ENCODE peak calls at places on chromosomes 4 and X, in eight cellular contexts. I is fibroblast of mammary gland, B is body of pancreas, U is endodermal cell, A is B cell, O is testis, G is fibroblast of lung, X is mammary epithelial cell. Y is an unnamed sample.

GRCh38 chr4:173001571-173001970 is 167.0 kb upstream of the GALNT7 start:
- DNase-seq in I (peak), U (no peak), A (no peak), O (no peak), G (peak), X (peak), B (no peak), Y (no peak)

GRCh38 chrX:101160001-101160400 is 59.6 kb upstream of the DRP2 start:
- DNase-seq in A (no peak), U (no peak), X (no peak), O (no peak), B (no peak), I (peak), G (no peak), Y (no peak)

GRCh38 chr4:73776363-73776762 is 36.0 kb downstream of the CXCL8 start:
- DNase-seq in U (no peak), B (peak), O (peak), I (peak), A (no peak), G (peak), X (peak), Y (no peak)

GRCh38 chrX:14616301-14616700 is 87.0 kb downstream of the GLRA2 start:
- DNase-seq in A (no peak), U (no peak), I (no peak), G (peak), X (no peak), B (no peak), O (no peak), Y (no peak)

GRCh38 chrX:45840411-45840950 is 639.8 kb upstream of the DIPK2B start:
- DNase-seq in B (no peak), I (no peak), A (no peak), G (no peak), X (no peak), U (no peak), O (no peak), Y (no peak)

GRCh38 chrX:49059209-49060191 is 701 bp downstream of the CCDC120 start:
- DNase-seq in U (no peak), X (no peak), G (no peak), B (peak), A (no peak), I (no peak), O (no peak), Y (no peak)

GRCh38 chrX:108494416-108495095 is 54.9 kb downstream of the COL4A5 start:
- DNase-seq in U (no peak), A (no peak), B (no peak), G (peak), X (no peak), O (no peak), I (peak), Y (no peak)

GRCh38 chr4:139934336-139934735 is 219.6 kb downstream of the MAML3 start:
- DNase-seq in O (no peak), A (no peak), X (no peak), B (no peak), I (peak), G (peak), U (no peak), Y (no peak)

GRCh38 chr4:110533940-110534339 is 58.0 kb downstream of the ENPEP start:
- DNase-seq in B (no peak), X (peak), U (no peak), G (peak), I (peak), A (no peak), O (no peak), Y (no peak)

GRCh38 chr4:24747234-24747975 is 48.0 kb upstream of the SOD3 start:
- DNase-seq in U (no peak), B (no peak), G (no peak), I (no peak), O (no peak), X (no peak), A (no peak), Y (no peak)

GRCh38 chr4:110663738-110664444 is 41.0 kb upstream of the PITX2 start:
- DNase-seq in G (peak), X (no peak), O (no peak), A (no peak), I (peak), U (no peak), B (no peak), Y (no peak)

GRCh38 chrX:41600266-41600665 is 88.5 kb upstream of the GPR34 start:
- DNase-seq in I (no peak), A (no peak), G (no peak), X (peak), B (no peak), O (no peak), U (no peak), Y (no peak)

GRCh38 chr4:88216395-88216794 is 58.0 kb upstream of the ABCG2 start:
- DNase-seq in I (no peak), A (no peak), B (peak), G (no peak), U (no peak), O (no peak), X (no peak), Y (no peak)

GRCh38 chr4:88208146-88208545 is 49.7 kb upstream of the ABCG2 start:
- DNase-seq in U (no peak), X (no peak), O (no peak), I (no peak), A (no peak), B (no peak), G (no peak), Y (no peak)

GRCh38 chr4:88211473-88212252 is 53.2 kb upstream of the ABCG2 start:
- DNase-seq in B (peak), U (peak), O (peak), A (peak), X (peak), I (peak), G (peak), Y (peak)

GRCh38 chr4:88215351-88215750 is 56.9 kb upstream of the ABCG2 start:
- DNase-seq in I (peak), U (no peak), A (no peak), B (no peak), X (no peak), O (no peak), G (no peak), Y (no peak)

DNA sequence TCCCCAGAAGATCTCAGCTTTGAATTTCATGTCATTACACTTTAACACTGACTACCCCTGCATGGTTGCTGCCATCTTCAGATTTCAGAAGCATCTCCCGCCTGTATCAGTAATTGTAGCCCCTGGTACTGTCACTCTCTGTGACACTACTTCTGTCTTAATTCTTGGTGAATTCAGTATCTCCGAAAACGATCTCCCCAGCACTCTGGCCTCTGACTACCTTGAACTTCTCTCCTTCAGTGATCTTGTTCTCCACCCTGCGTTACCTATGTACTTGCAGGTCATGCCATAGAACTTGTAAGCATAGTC is 53.8 kb upstream of the ABCG2 start:
- DNase-seq in A (no peak), I (no peak), B (no peak), U (no peak), G (no peak), X (no peak), O (no peak), Y (no peak)
- TF ChIP-seq CTCF in A (peak), I (no peak), B (no peak), U (no peak), G (no peak), X (no peak), O (no peak), Y (no peak)

DNA sequence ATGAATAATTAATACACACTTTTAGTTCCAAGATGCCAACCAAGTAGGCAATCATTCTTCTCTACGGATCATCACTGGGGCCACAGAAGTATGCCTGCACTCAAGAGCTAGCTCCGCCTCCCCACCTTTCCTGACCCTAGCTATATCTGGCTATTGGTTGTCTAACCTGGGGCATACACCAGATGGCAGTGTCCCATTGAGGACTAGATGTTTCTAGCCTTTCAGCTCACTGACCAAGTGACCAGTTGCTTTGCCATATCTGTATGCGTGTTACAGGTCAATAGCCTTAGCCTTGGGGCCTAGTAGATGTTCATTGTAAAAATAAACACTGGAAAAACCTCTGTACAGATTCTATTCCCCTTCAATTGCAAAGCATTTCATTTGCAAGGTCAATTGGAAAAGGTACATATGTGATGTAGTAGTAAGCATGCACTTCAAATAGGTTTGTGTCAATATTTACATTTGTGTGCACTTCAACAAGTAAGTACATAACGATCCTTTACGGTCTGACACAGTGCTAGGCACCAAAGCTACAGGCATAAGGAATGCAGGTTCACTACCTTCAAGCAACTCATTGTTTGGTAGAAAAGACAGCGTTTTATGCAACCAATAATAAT is 521.7 kb downstream of the PPARGC1A start:
- DNase-seq in O (peak), X (no peak), I (no peak), U (peak), B (no peak), A (no peak), G (peak), Y (peak)
- TF ChIP-seq CTCF in O (no peak), X (no peak), I (no peak), U (peak), B (peak), A (no peak), G (peak), Y (no peak)

GRCh38 chr4:158673633-158674032 is 1.5 kb downstream of the ETFDH start:
- DNase-seq in A (no peak), B (no peak), I (no peak), U (no peak), G (no peak), O (no peak), X (no peak), Y (no peak)

GRCh38 chr4:158670975-158671664 is 567 bp downstream of the C4orf46 start:
- DNase-seq in U (peak), O (peak), X (peak), A (peak), I (peak), B (peak), G (peak), Y (peak)

GRCh38 chr4:158669310-158669709 is 2.4 kb downstream of the C4orf46 start:
- DNase-seq in G (no peak), A (no peak), B (no peak), U (no peak), X (no peak), O (no peak), I (no peak), Y (no peak)

GRCh38 chr4:158671665-158671914 is at the start of gene C4orf46:
- DNase-seq in A (no peak), O (no peak), I (no peak), B (no peak), X (no peak), G (no peak), U (no peak), Y (no peak)

DNA sequence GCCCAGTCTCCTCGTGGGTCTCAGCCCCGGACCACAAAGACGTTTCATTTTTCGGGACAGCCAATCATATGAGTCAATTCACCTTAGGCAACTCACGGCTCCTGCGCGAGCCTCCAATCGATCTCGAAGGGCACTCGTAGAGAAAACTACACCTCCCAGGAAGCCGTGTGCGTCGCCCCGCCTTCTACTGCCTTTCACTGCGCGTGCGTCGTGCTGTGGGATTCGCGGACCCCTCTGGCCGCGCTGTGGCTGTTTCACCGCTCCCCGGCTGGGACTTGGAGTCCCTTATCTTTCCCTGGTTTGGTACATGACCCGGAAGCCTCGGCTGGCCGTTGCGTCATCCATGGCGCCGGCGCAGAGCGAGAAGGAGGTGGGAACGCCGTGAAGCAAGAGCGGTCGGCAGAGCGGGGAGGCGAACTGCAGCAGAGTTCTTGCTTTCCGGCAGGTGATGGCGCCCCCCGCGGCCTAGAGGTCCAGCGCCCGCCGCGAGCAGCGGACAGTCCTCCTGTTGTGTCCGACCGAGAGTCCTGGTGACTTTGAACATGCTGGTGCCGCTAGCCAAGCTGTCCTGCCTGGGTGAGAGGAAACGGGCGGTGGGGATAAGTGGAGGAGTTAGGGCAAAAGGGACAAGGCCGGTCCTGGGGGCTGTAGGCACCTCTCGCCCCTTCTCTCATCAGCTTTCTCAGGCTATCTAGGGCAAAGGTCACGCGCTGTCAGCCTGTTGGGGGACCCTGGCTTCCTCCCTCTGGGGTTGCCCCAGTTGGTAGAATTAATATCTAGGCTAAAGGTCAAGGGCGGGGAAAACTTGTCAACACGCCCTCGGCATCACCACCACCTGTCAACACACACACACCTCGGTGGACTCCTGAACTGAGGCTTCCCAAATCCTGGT is at the start of gene ETFDH:
- DNase-seq in I (peak), U (peak), B (peak), G (peak), A (peak), O (peak), X (peak), Y (peak)
- TF ChIP-seq CTCF in I (peak), U (peak), B (peak), G (peak), A (peak), O (peak), X (peak), Y (peak)

GRCh38 chr4:6333301-6334202 is 63.9 kb downstream of the WFS1 start:
- DNase-seq in G (peak), A (no peak), X (no peak), U (peak), I (peak), B (no peak), O (peak), Y (no peak)
- TF ChIP-seq CTCF in G (peak), A (peak), X (peak), U (peak), I (peak), B (no peak), O (no peak), Y (peak)

GRCh38 chr4:98506462-98507132 is 151.8 kb downstream of the TSPAN5 start:
- DNase-seq in U (peak), X (no peak), I (no peak), A (no peak), G (no peak), O (no peak), B (no peak), Y (no peak)
- TF ChIP-seq CTCF in U (peak), X (no peak), I (peak), A (no peak), G (peak), O (no peak), B (peak), Y (no peak)

GRCh38 chrX:120301960-120302359 is 9.3 kb downstream of the TMEM255A start:
- DNase-seq in G (no peak), I (no peak), X (no peak), O (no peak), U (no peak), A (no peak), B (no peak), Y (no peak)

GRCh38 chrX:120301497-120301896 is 9.8 kb downstream of the TMEM255A start:
- DNase-seq in B (no peak), O (no peak), G (no peak), X (peak), I (no peak), U (no peak), A (no peak), Y (no peak)

GRCh38 chrX:120302434-120302833 is 8.8 kb downstream of the TMEM255A start:
- DNase-seq in B (peak), A (peak), X (peak), G (no peak), O (no peak), I (no peak), U (peak), Y (peak)

GRCh38 chrX:120297923-120298322 is 13.3 kb downstream of the TMEM255A start:
- DNase-seq in A (no peak), X (no peak), B (no peak), O (no peak), I (no peak), G (no peak), U (no peak), Y (no peak)

DNA sequence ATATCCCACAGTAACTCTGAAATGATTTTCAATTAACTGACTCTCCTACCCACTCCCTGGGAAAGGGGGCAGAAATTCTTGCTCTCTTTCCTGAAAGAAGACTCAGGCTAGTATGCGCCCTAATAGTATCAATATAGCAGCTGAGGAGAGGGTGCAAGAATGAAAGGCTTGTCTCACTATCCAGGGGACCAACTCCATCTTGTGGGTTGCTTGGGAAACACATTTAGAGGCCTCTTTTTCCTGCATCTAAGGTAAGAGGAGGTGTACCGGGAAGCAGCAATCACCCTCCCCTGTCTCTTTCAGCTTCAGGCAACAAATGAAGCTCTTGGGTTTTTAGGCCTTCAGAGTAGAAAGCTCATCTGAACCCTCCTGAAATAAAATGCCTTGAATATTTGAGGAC is 11.3 kb downstream of the TMEM255A start:
- DNase-seq in G (no peak), O (no peak), X (peak), U (peak), B (no peak), I (no peak), A (no peak), Y (no peak)
- TF ChIP-seq CTCF in G (no peak), O (no peak), X (no peak), U (peak), B (no peak), I (no peak), A (no peak), Y (no peak)

DNA sequence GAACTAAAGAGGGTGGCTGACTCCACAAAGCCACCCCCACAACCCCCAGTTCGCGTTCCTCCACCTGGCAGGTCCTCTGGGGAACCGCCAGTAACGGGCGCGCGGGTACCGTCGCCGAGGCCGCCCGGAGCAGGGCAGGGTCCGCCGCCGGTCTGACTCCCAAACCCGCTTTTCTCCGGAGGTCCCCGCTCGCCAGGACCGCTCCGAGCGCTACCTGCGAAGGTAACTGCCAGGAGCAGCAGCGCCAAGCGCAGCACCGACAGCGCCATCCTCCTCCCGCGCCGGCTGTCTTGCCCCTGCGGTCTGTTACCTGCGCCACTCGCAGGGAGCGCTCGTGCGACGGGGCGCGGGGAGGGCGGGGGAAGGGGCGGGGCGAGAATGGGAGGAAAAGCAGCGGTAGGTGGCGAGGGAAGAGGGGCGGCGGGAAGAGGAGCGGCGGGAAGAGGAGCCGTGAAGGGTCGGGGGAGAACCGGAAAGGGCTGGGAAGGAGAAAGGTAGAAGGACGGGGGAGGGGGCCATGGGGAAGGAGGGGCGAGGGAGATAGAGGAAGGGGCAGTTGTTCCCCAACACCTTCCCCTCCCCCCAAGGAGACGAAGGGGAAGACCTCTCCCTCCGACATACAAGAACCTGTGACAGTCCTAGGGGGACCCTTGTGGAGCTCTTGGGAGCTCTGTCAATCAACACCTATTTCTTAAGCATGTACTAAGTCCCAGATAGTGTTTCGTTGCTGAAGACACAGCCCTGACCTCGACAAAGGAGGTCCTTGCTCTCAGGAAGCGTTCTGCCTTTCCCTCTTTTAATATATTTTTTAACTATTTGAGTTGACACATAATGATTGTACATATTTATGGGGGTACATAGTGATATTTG is at the start of gene SPINK2:
- DNase-seq in I (no peak), B (peak), X (no peak), G (no peak), U (peak), O (peak), A (peak), Y (no peak)
- TF ChIP-seq CTCF in I (no peak), B (no peak), X (no peak), G (peak), U (peak), O (no peak), A (peak), Y (no peak)

DNA sequence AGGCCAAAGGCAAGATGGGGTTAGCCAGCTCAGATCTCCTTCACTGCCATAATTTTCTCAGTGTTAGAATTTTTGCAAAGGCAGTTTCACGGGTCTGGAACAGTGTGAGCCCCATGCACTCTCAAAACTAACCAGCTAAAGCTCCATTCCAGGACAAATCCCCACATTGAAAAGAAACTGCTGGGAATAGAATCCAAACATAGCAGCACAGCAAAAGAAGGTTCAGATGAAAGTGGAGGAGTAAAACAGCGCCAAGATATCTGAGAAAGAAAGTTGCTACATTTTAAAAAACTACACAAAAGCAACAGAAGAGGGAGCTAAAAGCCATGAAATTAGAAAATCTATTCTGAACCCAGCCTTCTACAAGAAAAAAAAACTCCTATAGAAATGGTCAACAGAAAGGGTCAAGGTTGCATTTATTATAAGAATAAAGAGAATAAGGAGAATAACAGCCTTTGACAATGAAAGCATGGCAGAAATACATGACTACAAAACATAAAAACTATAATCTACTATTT is 39.6 kb upstream of the SLC7A3 start:
- DNase-seq in I (peak), A (no peak), B (no peak), X (peak), U (no peak), G (peak), O (no peak), Y (no peak)
- TF ChIP-seq CTCF in I (no peak), A (peak), B (peak), X (peak), U (peak), G (peak), O (peak), Y (no peak)

GRCh38 chrX:147953976-147954375 is 27.2 kb upstream of the FMR1NB start:
- DNase-seq in U (no peak), B (peak), O (peak), A (no peak), G (no peak), I (peak), X (no peak), Y (no peak)

GRCh38 chrX:147948531-147948930 is 32.6 kb upstream of the FMR1NB start:
- DNase-seq in A (no peak), B (no peak), I (no peak), O (no peak), G (no peak), X (no peak), U (no peak), Y (no peak)

GRCh38 chrX:147945286-147945685 is 33.6 kb downstream of the FMR1 start:
- DNase-seq in I (no peak), G (no peak), B (no peak), A (no peak), U (no peak), O (no peak), X (no peak), Y (no peak)

GRCh38 chrX:147950352-147950751 is 30.8 kb upstream of the FMR1NB start:
- DNase-seq in B (no peak), O (no peak), U (no peak), X (no peak), G (no peak), I (no peak), A (no peak), Y (no peak)
- TF ChIP-seq CTCF in B (no peak), O (no peak), U (no peak), X (no peak), G (no peak), I (no peak), A (no peak), Y (no peak)

Y was measured in HL-60.